ENCODE peak calls at places on chromosomes 16 and 17, in ten cellular contexts. N is COR-L47; P is kidney glomerular epithelial cell; S is IMR-90; Z is skeletal muscle cell; C is hepatic stellate cell; K is transverse colon; B is CD8-positive, alpha-beta T cell; E is D721Med; Q is RKO. O is an unnamed sample.

GRCh38 chr17:5526821-5527598 is 40.6 kb downstream of the MIS12 start:
- DNase-seq in N (no peak), P (peak), S (peak), Z (peak), C (peak), K (peak), B (no peak), E (no peak), Q (peak), O (no peak)

GRCh38 chr16:1245452-1246005 is 5.0 kb downstream of the TPSAB1 start:
- DNase-seq in N (no peak), P (no peak), S (no peak), Z (no peak), C (no peak), K (no peak), B (no peak), E (no peak), Q (no peak), O (no peak)

GRCh38 chr17:33968350-33969044 is 286.6 kb upstream of the CCL2 start:
- DNase-seq in N (no peak), P (no peak), S (no peak), Z (no peak), C (no peak), K (no peak), B (no peak), E (no peak), Q (no peak), O (peak)

GRCh38 chr16:48435906-48436305 is 50.7 kb upstream of the SIAH1 start:
- DNase-seq in N (no peak), P (no peak), S (no peak), Z (no peak), C (no peak), K (no peak), B (no peak), E (no peak), Q (no peak), O (no peak)

GRCh38 chr17:58525239-58525638 is 10.8 kb upstream of the MTMR4 start:
- DNase-seq in N (no peak), P (peak), S (peak), Z (peak), C (peak), K (peak), B (no peak), E (no peak), Q (no peak), O (no peak)

GRCh38 chr16:588639-588888 is 1.3 kb upstream of the RAB40C start:
- DNase-seq in N (peak), P (no peak), S (peak), Z (no peak), C (peak), K (peak), B (peak), E (no peak), Q (peak), O (peak)

GRCh38 chr16:64089697-64090096 is 1032.2 kb downstream of the CDH11 start:
- DNase-seq in N (no peak), P (no peak), S (peak), Z (no peak), C (no peak), K (no peak), B (no peak), E (no peak), Q (peak), O (no peak)

GRCh38 chr17:80012156-80012555 is 23.5 kb downstream of the TBC1D16 start:
- DNase-seq in N (no peak), P (no peak), S (no peak), Z (no peak), C (no peak), K (no peak), B (no peak), E (no peak), Q (no peak), O (no peak)

GRCh38 chr16:87484487-87485331 is 8.1 kb downstream of the ZCCHC14 start:
- DNase-seq in N (no peak), P (peak), S (no peak), Z (no peak), C (no peak), K (no peak), B (no peak), E (no peak), Q (no peak), O (no peak)

GRCh38 chr16:68643847-68644246 is 1.3 kb upstream of the CDH3 start:
- DNase-seq in N (no peak), P (no peak), S (no peak), Z (no peak), C (no peak), K (no peak), B (no peak), E (no peak), Q (no peak), O (no peak)

GRCh38 chr17:67765623-67766022 is 47.9 kb downstream of the NOL11 start:
- DNase-seq in N (no peak), P (no peak), S (no peak), Z (no peak), C (no peak), K (no peak), B (no peak), E (no peak), Q (no peak), O (no peak)

GRCh38 chr17:73706428-73706827 is 62.2 kb upstream of the SDK2 start:
- DNase-seq in N (no peak), P (no peak), S (no peak), Z (no peak), C (no peak), K (no peak), B (no peak), E (no peak), Q (no peak), O (no peak)

GRCh38 chr17:78965369-78965982 is 14.2 kb downstream of the LGALS3BP start:
- DNase-seq in N (peak), P (no peak), S (no peak), Z (no peak), C (no peak), K (no peak), B (no peak), E (no peak), Q (no peak), O (no peak)

GRCh38 chr16:1066584-1067172 is 5.9 kb upstream of the SSTR5 start:
- DNase-seq in N (peak), P (no peak), S (no peak), Z (no peak), C (no peak), K (no peak), B (no peak), E (no peak), Q (no peak), O (no peak)

GRCh38 chr17:22272363-22273146 is 580.2 kb downstream of the KCNJ18 start:
- DNase-seq in N (no peak), P (no peak), S (no peak), Z (no peak), C (no peak), K (no peak), B (no peak), E (no peak), Q (no peak), O (no peak)